ENCODE peak calls at places on chromosomes 16 and 17, in ten cellular contexts. K is thoracic aorta; F is transverse colon; D is epithelial cell of esophagus; B is heart left ventricle; P is astrocyte of the cerebellum; T is RWPE1; I is B cell; H is heart right ventricle; W is CD4-positive, alpha-beta T cell. G is an unnamed sample.

GRCh38 chr16:9275386-9275785 is 183.9 kb downstream of the HAPSTR1 start:
- DNase-seq in K (no peak), F (peak; percentile 34), D (peak; percentile 8), B (no peak), P (no peak), T (peak; percentile 32), I (no peak), H (no peak), W (no peak), G (no peak)

GRCh38 chr17:9934354-9934753 is 29.3 kb upstream of the RCVRN start:
- DNase-seq in K (no peak), F (no peak), D (no peak), B (no peak), P (no peak), T (no peak), I (no peak), H (no peak), W (no peak), G (no peak)

GRCh38 chr17:50304781-50305404 is 30.6 kb downstream of the TMEM92 start:
- DNase-seq in K (no peak), F (no peak), D (no peak), B (no peak), P (no peak), T (no peak), I (no peak), H (no peak), W (no peak), G (no peak)

GRCh38 chr17:37650419-37651003 is 7.3 kb upstream of the DDX52 start:
- DNase-seq in K (no peak), F (peak; percentile 41), D (peak; percentile 49), B (no peak), P (no peak), T (peak; percentile 39), I (no peak), H (peak; percentile 6), W (no peak), G (no peak)

GRCh38 chr17:63701477-63702222 is 1.7 kb upstream of the LIMD2 start:
- DNase-seq in K (no peak), F (peak; percentile 49), D (no peak), B (no peak), P (no peak), T (no peak), I (peak; percentile 79), H (no peak), W (peak; percentile 54), G (peak; percentile 78)

GRCh38 chr17:61487161-61487654 is 35.0 kb downstream of the TBX4 start:
- DNase-seq in K (no peak), F (no peak), D (no peak), B (no peak), P (no peak), T (no peak), I (no peak), H (no peak), W (no peak), G (no peak)

GRCh38 chr16:84600343-84601229 is 17.3 kb downstream of the COTL1 start:
- DNase-seq in K (no peak), F (no peak), D (no peak), B (no peak), P (no peak), T (no peak), I (peak; percentile 55), H (no peak), W (no peak), G (no peak)

GRCh38 chr17:72206376-72206775 is 85.6 kb downstream of the SOX9 start:
- DNase-seq in K (no peak), F (no peak), D (no peak), B (no peak), P (no peak), T (no peak), I (no peak), H (no peak), W (no peak), G (no peak)

GRCh38 chr17:17628388-17629008 is 37.0 kb upstream of the PEMT start:
- DNase-seq in K (no peak), F (peak; percentile 54), D (no peak), B (no peak), P (no peak), T (no peak), I (peak; percentile 64), H (no peak), W (peak; percentile 22), G (no peak)

GRCh38 chr16:85734311-85735017 is 16.4 kb downstream of the C16orf74 start:
- DNase-seq in K (no peak), F (no peak), D (no peak), B (no peak), P (no peak), T (no peak), I (peak; percentile 37), H (no peak), W (no peak), G (no peak)

GRCh38 chr17:6996256-6997111 is 635 bp downstream of the ALOX12 start:
- DNase-seq in K (no peak), F (no peak), D (no peak), B (no peak), P (no peak), T (no peak), I (no peak), H (no peak), W (no peak), G (no peak)

GRCh38 chr17:73349138-73349537 is 37.3 kb upstream of the CDC42EP4 start:
- DNase-seq in K (no peak), F (no peak), D (no peak), B (no peak), P (no peak), T (no peak), I (no peak), H (no peak), W (no peak), G (no peak)

GRCh38 chr16:75108792-75109731 is 7.5 kb downstream of the LDHD start:
- DNase-seq in K (peak; percentile 85), F (peak; percentile 83), D (peak; percentile 98), B (peak; percentile 85), P (peak; percentile 83), T (peak; percentile 91), I (peak; percentile 60), H (peak; percentile 82), W (peak; percentile 46), G (peak; percentile 86)

GRCh38 chr17:13562271-13562800 is 39.4 kb downstream of the HS3ST3A1 start:
- DNase-seq in K (no peak), F (no peak), D (peak; percentile 26), B (no peak), P (no peak), T (peak; percentile 88), I (no peak), H (no peak), W (no peak), G (no peak)

DNA sequence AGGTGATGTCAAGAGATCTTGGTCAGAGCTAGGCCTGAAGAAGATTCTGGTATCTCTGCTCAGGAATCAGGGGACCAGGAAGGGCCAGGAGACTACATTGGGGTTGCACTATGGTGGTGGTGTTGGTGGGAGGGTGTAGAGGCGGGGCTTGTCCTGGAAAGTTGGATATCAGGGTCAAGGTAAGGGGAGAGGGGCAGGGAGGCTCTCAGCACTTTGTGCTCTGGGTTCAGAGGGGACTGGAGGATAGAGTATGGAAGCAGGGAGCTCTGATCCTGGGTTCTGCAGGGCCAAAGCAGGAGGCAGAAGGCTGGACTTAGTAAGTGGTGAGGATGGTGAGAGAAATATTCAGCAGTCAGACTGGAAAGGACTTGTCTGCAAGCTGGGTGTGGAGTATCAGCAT is 3.0 kb downstream of the NOL3 start:
- DNase-seq in K (no peak), F (no peak), D (no peak), B (no peak), P (no peak), T (no peak), I (no peak), H (no peak), W (no peak), G (no peak)
- TF ChIP-seq CTCF in K (no peak), F (no peak), D (no peak), B (no peak), P (no peak), T (no peak), I (no peak), H (no peak), W (no peak), G (no peak)

GRCh38 chr17:57662644-57663308 is 82.3 kb downstream of the CCDC182 start:
- DNase-seq in K (peak; percentile 88), F (peak; percentile 87), D (peak; percentile 99), B (peak; percentile 97), P (peak; percentile 97), T (peak; percentile 98), I (peak; percentile 68), H (peak; percentile 98), W (no peak), G (peak; percentile 60)
- TF ChIP-seq CTCF in K (no peak), F (no peak), D (peak; percentile 3), B (no peak), P (no peak), T (no peak), I (no peak), H (no peak), W (no peak), G (no peak)

GRCh38 chr16:7137560-7138330 is 194.9 kb upstream of the RBFOX1 start:
- DNase-seq in K (no peak), F (no peak), D (peak; percentile 67), B (no peak), P (no peak), T (peak; percentile 2), I (no peak), H (no peak), W (no peak), G (no peak)

GRCh38 chr16:7140899-7141298 is 191.7 kb upstream of the RBFOX1 start:
- DNase-seq in K (no peak), F (no peak), D (peak; percentile 11), B (no peak), P (no peak), T (no peak), I (no peak), H (no peak), W (no peak), G (no peak)
- TF ChIP-seq CTCF in K (no peak), F (no peak), D (no peak), B (no peak), P (no peak), T (no peak), I (no peak), H (no peak), W (no peak), G (no peak)

GRCh38 chr16:31473300-31474052 is 1.5 kb downstream of the TGFB1I1 start:
- DNase-seq in K (no peak), F (no peak), D (no peak), B (no peak), P (no peak), T (no peak), I (no peak), H (no peak), W (no peak), G (no peak)

GRCh38 chr16:31471241-31471874 is 594 bp upstream of the TGFB1I1 start:
- DNase-seq in K (no peak), F (no peak), D (no peak), B (no peak), P (no peak), T (no peak), I (no peak), H (no peak), W (no peak), G (no peak)

GRCh38 chr16:31471875-31472558 is at the start of gene TGFB1I1:
- DNase-seq in K (no peak), F (peak; percentile 68), D (peak; percentile 50), B (peak; percentile 80), P (no peak), T (peak; percentile 45), I (no peak), H (peak; percentile 81), W (no peak), G (no peak)

GRCh38 chr16:31474173-31474714 is 2.3 kb downstream of the TGFB1I1 start:
- DNase-seq in K (no peak), F (no peak), D (peak; percentile 34), B (no peak), P (peak; percentile 72), T (no peak), I (no peak), H (no peak), W (no peak), G (no peak)

GRCh38 chr16:31472559-31473203 is 729 bp downstream of the TGFB1I1 start:
- DNase-seq in K (peak; percentile 81), F (peak; percentile 93), D (peak; percentile 92), B (peak; percentile 90), P (peak; percentile 73), T (peak; percentile 95), I (no peak), H (peak; percentile 92), W (no peak), G (no peak)
- TF ChIP-seq CTCF in K (peak; percentile 81), F (peak; percentile 81), D (peak; percentile 67), B (peak; percentile 59), P (peak; percentile 62), T (peak; percentile 74), I (no peak), H (peak; percentile 73), W (no peak), G (peak; percentile 29)